ENCODE peak calls at places on chromosomes 3 and 15, in ten cellular contexts. N is NCI-H1417; H is T-cell; Y is heart left ventricle; U is aorta; V is HT1080; B is activated naive CD8-positive, alpha-beta T cell treated with anti-CD3 and anti-CD28 coated beads for 36 hours; J is T-helper 1 cell; M is germinal center; Z is transverse colon. K is an unnamed sample.

GRCh38 chr15:93241696-93242585 is 152.9 kb upstream of the RGMA start:
- DNase-seq in N (peak; percentile 76), H (no peak), Y (no peak), U (no peak), V (no peak), B (no peak), J (no peak), M (no peak), Z (no peak), K (no peak)

GRCh38 chr15:43208052-43209002 is 12.5 kb downstream of the EPB42 start:
- DNase-seq in N (no peak), H (no peak), Y (no peak), U (no peak), V (no peak), B (no peak), J (no peak), M (no peak), Z (no peak), K (no peak)

GRCh38 chr3:11624161-11624560 is 19.6 kb downstream of the VGLL4 start:
- DNase-seq in N (no peak), H (peak; percentile 66), Y (no peak), U (no peak), V (peak; percentile 12), B (peak; percentile 79), J (peak; percentile 94), M (no peak), Z (no peak), K (no peak)

GRCh38 chr15:68536331-68537095 is 42.3 kb upstream of the CORO2B start:
- DNase-seq in N (no peak), H (no peak), Y (no peak), U (no peak), V (peak; percentile 50), B (no peak), J (no peak), M (no peak), Z (no peak), K (no peak)

GRCh38 chr3:123692041-123692440 is 107.2 kb upstream of the HACD2 start:
- DNase-seq in N (no peak), H (no peak), Y (no peak), U (no peak), V (peak; percentile 63), B (no peak), J (no peak), M (no peak), Z (no peak), K (no peak)

GRCh38 chr3:171379281-171379680 is 80.9 kb downstream of the TNIK start:
- DNase-seq in N (no peak), H (no peak), Y (no peak), U (no peak), V (peak; percentile 62), B (no peak), J (no peak), M (no peak), Z (no peak), K (no peak)

GRCh38 chr3:46628980-46629379 is 16.7 kb downstream of the FAM240A start:
- DNase-seq in N (no peak), H (no peak), Y (peak; percentile 32), U (no peak), V (no peak), B (no peak), J (no peak), M (no peak), Z (peak; percentile 26), K (peak; percentile 76)

GRCh38 chr3:120114376-120114775 is 20.1 kb upstream of the GSK3B start:
- DNase-seq in N (no peak), H (no peak), Y (no peak), U (no peak), V (no peak), B (no peak), J (no peak), M (no peak), Z (no peak), K (no peak)

GRCh38 chr3:67610458-67610857 is 44.0 kb downstream of the SUCLG2 start:
- DNase-seq in N (no peak), H (no peak), Y (no peak), U (no peak), V (peak; percentile 90), B (no peak), J (no peak), M (no peak), Z (no peak), K (peak; percentile 31)

GRCh38 chr3:169218314-169218983 is 445.1 kb downstream of the MECOM start:
- DNase-seq in N (peak; percentile 70), H (no peak), Y (peak; percentile 36), U (no peak), V (peak; percentile 87), B (no peak), J (no peak), M (no peak), Z (peak; percentile 46), K (peak; percentile 60)

GRCh38 chr3:3559786-3560185 is 239.4 kb upstream of the LRRN1 start:
- DNase-seq in N (no peak), H (no peak), Y (no peak), U (no peak), V (no peak), B (no peak), J (no peak), M (no peak), Z (no peak), K (no peak)

GRCh38 chr15:64249842-64250575 is 87.2 kb upstream of the PPIB start:
- DNase-seq in N (no peak), H (no peak), Y (no peak), U (no peak), V (no peak), B (no peak), J (no peak), M (no peak), Z (no peak), K (no peak)

GRCh38 chr3:105429034-105429762 is 62.5 kb downstream of the ALCAM start:
- DNase-seq in N (peak; percentile 65), H (no peak), Y (no peak), U (no peak), V (no peak), B (no peak), J (no peak), M (no peak), Z (no peak), K (no peak)

GRCh38 chr3:135239485-135239884 is 444.4 kb downstream of the EPHB1 start:
- DNase-seq in N (peak; percentile 20), H (no peak), Y (no peak), U (no peak), V (no peak), B (no peak), J (no peak), M (no peak), Z (no peak), K (no peak)

GRCh38 chr15:42385206-42385979 is 26.1 kb downstream of the CAPN3 start:
- DNase-seq in N (peak; percentile 2), H (no peak), Y (no peak), U (no peak), V (peak; percentile 48), B (peak; percentile 10), J (peak; percentile 41), M (peak; percentile 61), Z (peak; percentile 59), K (no peak)

GRCh38 chr3:147191795-147192385 is 214.5 kb downstream of the ZIC4 start:
- DNase-seq in N (peak; percentile 80), H (no peak), Y (no peak), U (no peak), V (peak; percentile 61), B (no peak), J (peak; percentile 2), M (no peak), Z (peak; percentile 7), K (peak; percentile 57)

GRCh38 chr15:78051622-78052405 is 25.7 kb downstream of the TBC1D2B start:
- DNase-seq in N (no peak), H (no peak), Y (peak; percentile 63), U (no peak), V (peak; percentile 35), B (no peak), J (peak; percentile 37), M (no peak), Z (peak; percentile 54), K (no peak)

GRCh38 chr3:149005424-149005823 is 14.1 kb downstream of the GYG1 start:
- DNase-seq in N (no peak), H (no peak), Y (no peak), U (no peak), V (no peak), B (no peak), J (no peak), M (no peak), Z (no peak), K (no peak)

GRCh38 chr3:20039765-20040475 is at the start of gene KAT2B:
- DNase-seq in N (peak; percentile 72), H (peak; percentile 88), Y (peak; percentile 88), U (peak; percentile 92), V (peak; percentile 68), B (peak; percentile 87), J (peak; percentile 88), M (peak; percentile 90), Z (peak; percentile 85), K (peak; percentile 70)

GRCh38 chr3:67635806-67636205 is 18.6 kb downstream of the SUCLG2 start:
- DNase-seq in N (no peak), H (no peak), Y (no peak), U (no peak), V (peak; percentile 39), B (no peak), J (no peak), M (no peak), Z (no peak), K (no peak)